ENCODE peak calls at places on chromosomes 2 and 18, in four cellular contexts. U is fibroblast of mammary gland; N is activated CD4-positive, alpha-beta T cell treated with anti-CD3 and anti-CD28 coated beads for 24 hours; B is activated T-helper 1 cell treated with anti-CD3 and anti-CD28 coated beads, Interleukin-2, amount 50 U/mL, for 16 hours. E is an unnamed sample.
A peak's percentile ranks its signal among the peaks of the same experiment; 100 is the strongest.

GRCh38 chr18:10546557-10547300 is 20.9 kb downstream of the NAPG start:
- DNase-seq in U (no peak), B (no peak), N (no peak), E (no peak)

GRCh38 chr2:29910960-29911359 is 10.4 kb downstream of the ALK start:
- DNase-seq in B (no peak), N (no peak), U (no peak), E (no peak)

GRCh38 chr2:44286119-44286883 is 11.0 kb downstream of the SLC3A1 start:
- DNase-seq in U (no peak), N (no peak), B (no peak), E (no peak)

GRCh38 chr18:49668583-49669290 is 106.9 kb downstream of the LIPG start:
- DNase-seq in B (no peak), N (no peak), U (peak; percentile 77), E (no peak)

GRCh38 chr18:67104700-67105284 is 411.7 kb downstream of the DSEL start:
- DNase-seq in N (peak; percentile 14), U (peak; percentile 77), B (peak; percentile 4), E (peak; percentile 76)

GRCh38 chr2:141242008-141242407 is 888.8 kb downstream of the LRP1B start:
- DNase-seq in U (no peak), N (no peak), B (no peak), E (no peak)

GRCh38 chr2:239255218-239255617 is 145.6 kb downstream of the HDAC4 start:
- DNase-seq in U (no peak), B (no peak), N (no peak), E (no peak)

GRCh38 chr2:66437601-66438497 is 2.9 kb downstream of the MEIS1 start:
- DNase-seq in B (no peak), N (no peak), U (peak; percentile 57), E (no peak)

GRCh38 chr18:35507623-35508022 is 9.9 kb upstream of the INO80C start:
- DNase-seq in U (no peak), B (no peak), N (no peak), E (no peak)

GRCh38 chr2:216713691-216714411 is 18.5 kb upstream of the IGFBP5 start:
- DNase-seq in U (peak; percentile 93), B (no peak), N (no peak), E (peak; percentile 98)

GRCh38 chr18:34977787-34978532 is 63.3 kb upstream of the MAPRE2 start:
- DNase-seq in B (peak; percentile 17), N (peak; percentile 47), U (no peak), E (peak; percentile 23)

GRCh38 chr2:215973111-215973792 is 40.1 kb downstream of the MREG start:
- DNase-seq in U (no peak), N (no peak), B (no peak), E (no peak)

GRCh38 chr2:106165064-106165463 is 29.0 kb downstream of the UXS1 start:
- DNase-seq in U (no peak), B (no peak), N (no peak), E (no peak)

GRCh38 chr2:166285215-166285614 is 90.5 kb downstream of the SCN9A start:
- DNase-seq in N (no peak), U (peak; percentile 5), B (no peak), E (no peak)

GRCh38 chr18:13611058-13611615 is 115.2 kb downstream of the FAM210A start:
- DNase-seq in U (peak; percentile 39), N (no peak), B (no peak), E (no peak)

GRCh38 chr2:71997843-71998242 is 149.8 kb downstream of the CYP26B1 start:
- DNase-seq in B (no peak), N (no peak), U (no peak), E (no peak)

GRCh38 chr2:101770672-101771071 is 73.2 kb downstream of the MAP4K4 start:
- DNase-seq in B (no peak), U (peak; percentile 47), N (no peak), E (peak; percentile 63)

GRCh38 chr2:114192362-114192761 is 250.1 kb upstream of the DPP10 start:
- DNase-seq in U (peak; percentile 2), N (no peak), B (no peak), E (peak; percentile 55)

GRCh38 chr2:64937341-64938230 is 51.6 kb upstream of the SLC1A4 start:
- DNase-seq in B (no peak), N (no peak), U (no peak), E (no peak)

GRCh38 chr2:37837576-37838335 is 87.3 kb upstream of the RMDN2 start:
- DNase-seq in B (no peak), N (no peak), U (peak; percentile 83), E (no peak)

GRCh38 chr2:167712275-167712674 is 535.1 kb downstream of the STK39 start:
- DNase-seq in B (no peak), U (no peak), N (no peak), E (no peak)

GRCh38 chr2:85216051-85216431 is 82.8 kb downstream of the TCF7L1 start:
- DNase-seq in N (no peak), U (peak; percentile 6), B (no peak), E (no peak)

GRCh38 chr2:118056165-118056534 is 32.1 kb upstream of the INSIG2 start:
- DNase-seq in U (no peak), B (no peak), N (no peak), E (no peak)

GRCh38 chr18:212780-213179 is 54.4 kb downstream of the USP14 start:
- DNase-seq in N (no peak), B (no peak), U (no peak), E (no peak)

GRCh38 chr18:69388222-69388621 is 12.5 kb upstream of the DOK6 start:
- DNase-seq in U (no peak), N (no peak), B (no peak), E (no peak)

GRCh38 chr2:38301340-38301968 is 75.6 kb downstream of the ATL2 start:
- DNase-seq in N (peak; percentile 10), U (no peak), B (no peak), E (no peak)

GRCh38 chr18:43526436-43527150 is 249.3 kb upstream of the SYT4 start:
- DNase-seq in U (no peak), B (no peak), N (no peak), E (no peak)

GRCh38 chr2:19700861-19701585 is 200.8 kb downstream of the TTC32 start:
- DNase-seq in N (no peak), B (no peak), U (peak; percentile 26), E (no peak)

GRCh38 chr2:218999881-219000568 is 6.8 kb upstream of the CRYBA2 start:
- DNase-seq in U (no peak), N (no peak), B (no peak), E (no peak)

GRCh38 chr2:60152226-60152833 is 401.1 kb downstream of the BCL11A start:
- DNase-seq in B (no peak), U (peak; percentile 23), N (no peak), E (peak; percentile 43)

GRCh38 chr2:127426501-127427354 is 8.5 kb downstream of the PROC start:
- DNase-seq in U (no peak), B (no peak), N (no peak), E (no peak)

GRCh38 chr2:200728630-200729029 is 83.1 kb upstream of the BZW1 start:
- DNase-seq in B (no peak), U (peak; percentile 78), N (no peak), E (peak; percentile 96)

GRCh38 chr2:166671831-166672230 is 177.8 kb upstream of the SCN7A start:
- DNase-seq in B (no peak), U (peak; percentile 22), N (no peak), E (no peak)

GRCh38 chr2:45287040-45287439 is 277.8 kb upstream of the SIX2 start:
- DNase-seq in N (no peak), B (no peak), U (no peak), E (no peak)

GRCh38 chr2:101476605-101477208 is 1.8 kb upstream of the RFX8 start:
- DNase-seq in N (no peak), B (no peak), U (peak; percentile 51), E (no peak)